ENCODE peak calls at places on chromosomes 1 and 21, in eight cellular contexts. I is body of pancreas, O is MM.1S, H is HFF-Myc, E is fibroblast of lung, Q is tibial nerve, J is GM12865, K is epithelial cell of esophagus. Z is an unnamed sample.

GRCh38 chr1:54125671-54126070 is 27.1 kb downstream of the CDCP2 start:
- DNase-seq in I (peak), O (no peak), H (no peak), E (peak), Q (no peak), J (no peak), K (peak), Z (no peak)

GRCh38 chr1:103529746-103530145 is 4.2 kb downstream of the RNPC3 start:
- DNase-seq in I (peak), O (no peak), H (no peak), E (no peak), Q (no peak), J (no peak), K (peak), Z (no peak)

GRCh38 chr1:28064064-28064463 is 24.3 kb downstream of the EYA3 start:
- DNase-seq in I (no peak), O (peak), H (peak), E (peak), Q (no peak), J (no peak), K (peak), Z (no peak)

GRCh38 chr1:54001620-54002019 is 16.4 kb downstream of the LDLRAD1 start:
- DNase-seq in I (no peak), O (no peak), H (no peak), E (no peak), Q (no peak), J (no peak), K (no peak), Z (no peak)

GRCh38 chr1:27635410-27636142 is 591 bp upstream of the FGR start:
- DNase-seq in I (no peak), O (no peak), H (no peak), E (no peak), Q (no peak), J (no peak), K (no peak), Z (no peak)

GRCh38 chr1:107140703-107141490 is at the start of gene NTNG1:
- DNase-seq in I (peak), O (peak), H (no peak), E (no peak), Q (no peak), J (peak), K (peak), Z (peak)

GRCh38 chr1:153346067-153346723 is 2.4 kb downstream of the PGLYRP4 start:
- DNase-seq in I (no peak), O (no peak), H (no peak), E (no peak), Q (no peak), J (no peak), K (no peak), Z (no peak)

GRCh38 chr1:21100496-21100895 is 76.2 kb downstream of the EIF4G3 start:
- DNase-seq in I (no peak), O (no peak), H (no peak), E (peak), Q (peak), J (no peak), K (peak), Z (no peak)

GRCh38 chr1:39238476-39238875 is 34.0 kb downstream of the MACF1 start:
- DNase-seq in I (no peak), O (no peak), H (no peak), E (peak), Q (no peak), J (no peak), K (peak), Z (no peak)

GRCh38 chr1:205374205-205375078 is 17.7 kb upstream of the KLHDC8A start:
- DNase-seq in I (no peak), O (no peak), H (no peak), E (peak), Q (no peak), J (no peak), K (peak), Z (no peak)

GRCh38 chr1:147585640-147586383 is 44.5 kb downstream of the BCL9 start:
- DNase-seq in I (no peak), O (no peak), H (no peak), E (no peak), Q (no peak), J (no peak), K (no peak), Z (no peak)

GRCh38 chr1:46246548-46247432 is 773 bp upstream of the RAD54L start:
- DNase-seq in I (no peak), O (no peak), H (no peak), E (no peak), Q (no peak), J (peak), K (no peak), Z (no peak)

GRCh38 chr1:152061952-152062351 is 25.1 kb upstream of the S100A11 start:
- DNase-seq in I (no peak), O (no peak), H (no peak), E (no peak), Q (no peak), J (no peak), K (no peak), Z (no peak)

GRCh38 chr1:7534061-7534825 is 236.9 kb upstream of the VAMP3 start:
- DNase-seq in I (no peak), O (no peak), H (no peak), E (no peak), Q (no peak), J (no peak), K (no peak), Z (no peak)

GRCh38 chr1:151540021-151540981 is at the start of gene TUFT1:
- DNase-seq in I (peak), O (peak), H (peak), E (peak), Q (peak), J (peak), K (peak), Z (peak)

GRCh38 chr1:31881698-31882000 is 56.5 kb downstream of the PTP4A2 start:
- DNase-seq in I (peak), O (no peak), H (no peak), E (no peak), Q (no peak), J (no peak), K (no peak), Z (no peak)

GRCh38 chr1:41498391-41498790 is 13.9 kb upstream of the EDN2 start:
- DNase-seq in I (peak), O (no peak), H (no peak), E (no peak), Q (no peak), J (no peak), K (peak), Z (no peak)

GRCh38 chr21:34946385-34947121 is 102.5 kb downstream of the RUNX1 start:
- DNase-seq in I (no peak), O (no peak), H (no peak), E (no peak), Q (no peak), J (no peak), K (no peak), Z (no peak)
- TF ChIP-seq CTCF in I (no peak), O (no peak), H (peak), E (no peak), Q (no peak), J (no peak), K (no peak), Z (no peak)

GRCh38 chr21:38798481-38798882 is 7.2 kb upstream of the ETS2 start:
- DNase-seq in I (no peak), O (no peak), H (no peak), E (no peak), Q (no peak), J (peak), K (peak), Z (no peak)
- TF ChIP-seq CTCF in I (no peak), O (no peak), H (no peak), E (no peak), Q (no peak), J (no peak), K (peak), Z (no peak)

GRCh38 chr1:43976045-43976444 is 1.3 kb downstream of the ATP6V0B start:
- DNase-seq in I (no peak), O (no peak), H (no peak), E (no peak), Q (no peak), J (no peak), K (no peak), Z (no peak)

GRCh38 chr1:43975249-43975961 is 645 bp downstream of the ATP6V0B start:
- DNase-seq in I (peak), O (no peak), H (no peak), E (no peak), Q (peak), J (peak), K (peak), Z (no peak)

GRCh38 chr1:43976890-43977289 is 2.1 kb upstream of the B4GALT2 start:
- DNase-seq in I (no peak), O (no peak), H (no peak), E (no peak), Q (no peak), J (no peak), K (no peak), Z (no peak)

GRCh38 chr1:43973981-43974442 is 748 bp upstream of the ATP6V0B start:
- DNase-seq in I (no peak), O (peak), H (no peak), E (no peak), Q (no peak), J (no peak), K (no peak), Z (no peak)

GRCh38 chr1:43974443-43975248 is at the start of gene ATP6V0B:
- DNase-seq in I (peak), O (peak), H (peak), E (peak), Q (peak), J (peak), K (peak), Z (peak)
- TF ChIP-seq CTCF in I (peak), O (peak), H (no peak), E (peak), Q (peak), J (no peak), K (peak), Z (no peak)

DNA sequence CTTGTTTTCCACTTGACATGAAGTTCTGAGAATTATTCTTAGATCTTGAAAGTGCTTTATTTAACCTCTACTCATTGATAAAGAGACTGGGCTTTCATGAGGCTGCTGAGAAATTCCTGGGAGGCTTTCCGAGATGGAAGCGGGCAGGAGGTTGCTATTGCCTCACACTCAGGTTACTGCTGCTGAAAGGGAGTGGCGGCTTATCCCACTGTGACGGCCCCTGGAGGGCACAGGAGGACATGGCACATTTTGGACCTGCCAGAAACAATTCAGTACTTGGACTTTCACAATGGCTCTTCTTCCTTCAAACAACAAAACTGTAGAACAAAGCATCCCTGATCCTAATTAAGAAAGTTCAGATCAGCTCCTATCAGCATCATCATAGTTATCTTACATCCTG is 16.2 kb upstream of the MARK1 start:
- DNase-seq in I (no peak), O (no peak), H (no peak), E (no peak), Q (no peak), J (no peak), K (peak), Z (no peak)
- TF ChIP-seq CTCF in I (no peak), O (no peak), H (no peak), E (no peak), Q (no peak), J (no peak), K (peak), Z (peak)

GRCh38 chr1:79074975-79075374 is 68.4 kb upstream of the ADGRL4 start:
- DNase-seq in I (no peak), O (no peak), H (no peak), E (no peak), Q (no peak), J (no peak), K (peak), Z (no peak)

GRCh38 chr1:79069828-79070227 is 63.3 kb upstream of the ADGRL4 start:
- DNase-seq in I (no peak), O (no peak), H (no peak), E (no peak), Q (no peak), J (no peak), K (no peak), Z (no peak)
- TF ChIP-seq CTCF in I (no peak), O (peak), H (no peak), E (no peak), Q (no peak), J (no peak), K (no peak), Z (peak)

GRCh38 chr1:22654692-22655091 is 1.7 kb downstream of the C1QB start:
- DNase-seq in I (no peak), O (no peak), H (no peak), E (no peak), Q (no peak), J (no peak), K (peak), Z (no peak)

GRCh38 chr1:22660716-22661241 is 7.7 kb downstream of the C1QB start:
- DNase-seq in I (no peak), O (no peak), H (no peak), E (no peak), Q (no peak), J (no peak), K (no peak), Z (no peak)

GRCh38 chr1:22661880-22662279 is 8.8 kb downstream of the C1QB start:
- DNase-seq in I (no peak), O (no peak), H (no peak), E (no peak), Q (no peak), J (no peak), K (no peak), Z (no peak)

GRCh38 chr1:22662318-22662717 is 9.3 kb downstream of the C1QB start:
- DNase-seq in I (no peak), O (no peak), H (no peak), E (no peak), Q (peak), J (peak), K (no peak), Z (no peak)

DNA sequence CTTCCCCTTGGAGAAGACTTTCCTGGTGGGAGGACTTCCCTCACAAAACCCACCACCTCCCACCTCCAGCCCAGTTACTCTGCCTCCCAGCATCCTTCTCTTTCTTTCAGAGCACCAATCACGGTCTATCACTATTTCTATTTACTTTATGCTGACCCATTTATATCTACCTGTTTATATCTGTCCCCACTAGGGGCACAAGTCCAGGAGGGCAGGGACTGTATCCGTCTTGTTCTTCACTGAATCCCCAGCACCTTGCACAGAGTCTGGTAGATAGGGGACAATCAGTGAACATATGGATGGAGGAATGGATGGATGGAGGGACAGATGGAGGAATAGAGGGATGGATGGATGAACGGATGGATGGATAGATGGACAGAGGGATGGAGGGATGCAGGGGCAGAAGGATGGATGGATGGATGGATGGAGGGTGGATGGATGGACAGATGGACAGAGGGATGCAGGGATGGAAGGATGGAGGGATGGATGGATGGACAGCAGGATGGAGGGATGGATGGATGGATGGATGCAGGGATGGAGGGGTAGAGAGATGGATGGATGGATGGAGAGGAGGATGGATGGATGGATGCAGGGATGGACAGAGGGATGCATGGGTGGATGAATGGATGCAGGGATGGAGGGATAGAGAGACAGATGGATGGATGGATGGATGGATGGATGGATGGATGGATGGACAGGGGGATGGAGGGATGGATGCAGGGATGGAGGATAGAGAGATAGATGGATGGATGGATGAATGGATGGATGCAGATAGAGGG is 5.5 kb downstream of the C1QB start:
- DNase-seq in I (no peak), O (no peak), H (no peak), E (no peak), Q (no peak), J (no peak), K (no peak), Z (no peak)
- TF ChIP-seq CTCF in I (no peak), O (peak), H (no peak), E (no peak), Q (no peak), J (peak), K (no peak), Z (peak)

Z was measured in progenitor cell of endocrine pancreas.